ENCODE peak calls at places on chromosomes 5 and 9, in six cellular contexts. T, A, B, K, M and F are unnamed samples.

GRCh38 chr9:108956098-108956533 is 21.9 kb downstream of the ABITRAM start:
- DNase-seq in T (no peak), A (no peak), B (no peak), K (no peak), M (no peak), F (no peak)

GRCh38 chr9:31334837-31335528 is 1049.5 kb upstream of the ACO1 start:
- DNase-seq in T (no peak), A (no peak), B (no peak), K (no peak), M (no peak), F (no peak)

GRCh38 chr5:178670486-178670885 is 43.6 kb upstream of the CLK4 start:
- DNase-seq in T (no peak), A (no peak), B (no peak), K (no peak), M (no peak), F (no peak)

GRCh38 chr5:163815240-163815791 is 309.9 kb downstream of the MAT2B start:
- DNase-seq in T (peak; percentile 9), A (no peak), B (no peak), K (no peak), M (no peak), F (no peak)

GRCh38 chr5:72556351-72557146 is 49.3 kb upstream of the ZNF366 start:
- DNase-seq in T (peak; percentile 56), A (peak; percentile 92), B (peak; percentile 87), K (peak; percentile 90), M (peak; percentile 45), F (peak; percentile 69)

GRCh38 chr9:136582977-136583735 is 37.3 kb upstream of the NOTCH1 start:
- DNase-seq in T (no peak), A (no peak), B (no peak), K (no peak), M (no peak), F (no peak)

GRCh38 chr9:135116892-135117680 is 29.6 kb downstream of the OLFM1 start:
- DNase-seq in T (no peak), A (no peak), B (no peak), K (no peak), M (no peak), F (no peak)

GRCh38 chr5:157743163-157744054 is at the start of gene LSM11:
- DNase-seq in T (peak; percentile 72), A (peak; percentile 92), B (peak; percentile 96), K (peak; percentile 94), M (peak; percentile 90), F (peak; percentile 90)

GRCh38 chr5:68447121-68447520 is 231.6 kb downstream of the PIK3R1 start:
- DNase-seq in T (no peak), A (no peak), B (no peak), K (no peak), M (no peak), F (no peak)

GRCh38 chr5:73448072-73448432 is 525 bp downstream of the FOXD1 start:
- DNase-seq in T (no peak), A (peak; percentile 51), B (no peak), K (no peak), M (no peak), F (no peak)

GRCh38 chr9:33297455-33297854 is 7.1 kb downstream of the NFX1 start:
- DNase-seq in T (no peak), A (no peak), B (no peak), K (no peak), M (peak; percentile 75), F (peak; percentile 55)

GRCh38 chr5:86979801-86980510 is 287.7 kb upstream of the RASA1 start:
- DNase-seq in T (peak; percentile 71), A (peak; percentile 6), B (no peak), K (no peak), M (no peak), F (no peak)

GRCh38 chr5:133846478-133847226 is 121.8 kb downstream of the C5orf15 start:
- DNase-seq in T (no peak), A (no peak), B (peak; percentile 30), K (no peak), M (no peak), F (no peak)

GRCh38 chr5:141641634-141642278 is 5.0 kb downstream of the RELL2 start:
- DNase-seq in T (peak; percentile 61), A (peak; percentile 40), B (no peak), K (peak; percentile 62), M (no peak), F (no peak)

GRCh38 chr9:108166509-108166908 is 676.9 kb upstream of the KLF4 start:
- DNase-seq in T (no peak), A (no peak), B (no peak), K (peak; percentile 39), M (no peak), F (no peak)

GRCh38 chr5:135120951-135121350 is 86.9 kb upstream of the PITX1 start:
- DNase-seq in T (no peak), A (peak; percentile 60), B (peak; percentile 51), K (no peak), M (no peak), F (no peak)

GRCh38 chr5:139696894-139697658 is 48.9 kb downstream of the CXXC5 start:
- DNase-seq in T (peak; percentile 91), A (peak; percentile 87), B (peak; percentile 84), K (peak; percentile 94), M (peak; percentile 66), F (peak; percentile 49)

GRCh38 chr9:114738581-114739316 is 56.8 kb upstream of the TEX48 start:
- DNase-seq in T (peak; percentile 89), A (peak; percentile 87), B (peak; percentile 72), K (peak; percentile 84), M (peak; percentile 81), F (no peak)

GRCh38 chr9:115640887-115641286 is 512.7 kb upstream of the PAPPA start:
- DNase-seq in T (peak; percentile 87), A (no peak), B (no peak), K (no peak), M (no peak), F (no peak)

GRCh38 chr5:146710348-146710747 is 168.2 kb downstream of the PPP2R2B start:
- DNase-seq in T (no peak), A (no peak), B (no peak), K (no peak), M (no peak), F (no peak)

GRCh38 chr9:79263666-79264460 is 307.9 kb upstream of the TLE4 start:
- DNase-seq in T (peak; percentile 61), A (no peak), B (no peak), K (no peak), M (no peak), F (no peak)

GRCh38 chr5:61784337-61784736 is 452.3 kb downstream of the ZSWIM6 start:
- DNase-seq in T (no peak), A (no peak), B (no peak), K (no peak), M (no peak), F (no peak)

GRCh38 chr5:173721259-173722232 is 105.1 kb upstream of the BOD1 start:
- DNase-seq in T (no peak), A (no peak), B (no peak), K (no peak), M (no peak), F (no peak)

GRCh38 chr9:138023394-138024124 is 146.0 kb downstream of the CACNA1B start:
- DNase-seq in T (no peak), A (peak; percentile 62), B (peak; percentile 52), K (no peak), M (no peak), F (no peak)

GRCh38 chr5:134175874-134176522 is 752 bp downstream of the SKP1 start:
- DNase-seq in T (peak; percentile 25), A (peak; percentile 42), B (no peak), K (no peak), M (peak; percentile 32), F (no peak)

GRCh38 chr9:36150529-36151305 is 14.2 kb downstream of the GLIPR2 start:
- DNase-seq in T (peak; percentile 54), A (no peak), B (no peak), K (no peak), M (no peak), F (no peak)

GRCh38 chr9:68970150-68970549 is 43.8 kb downstream of the PRKACG start:
- DNase-seq in T (no peak), A (no peak), B (no peak), K (no peak), M (peak; percentile 85), F (no peak)

GRCh38 chr9:93644397-93645088 is 68.2 kb downstream of the PHF2 start:
- DNase-seq in T (no peak), A (no peak), B (peak; percentile 37), K (no peak), M (no peak), F (no peak)

GRCh38 chr9:70924380-70924779 is 197.0 kb downstream of the TRPM3 start:
- DNase-seq in T (peak; percentile 65), A (no peak), B (no peak), K (no peak), M (no peak), F (no peak)

GRCh38 chr5:1014346-1014745 is 5.7 kb downstream of the NKD2 start:
- DNase-seq in T (no peak), A (no peak), B (no peak), K (no peak), M (no peak), F (no peak)
- H3K27me3 ChIP-seq in T (peaks cover 49% of the 10 kb centered on the region), A (peaks cover 15% of the 10 kb centered on the region), B (peaks cover 24% of the 10 kb centered on the region), K (peaks cover 13% of the 10 kb centered on the region), M (peaks cover 21% of the 10 kb centered on the region), F (no peaks in the 10 kb centered on the region)

GRCh38 chr9:132729235-132729890 is 59.1 kb downstream of the GTF3C4 start:
- DNase-seq in T (no peak), A (no peak), B (no peak), K (no peak), M (no peak), F (no peak)

GRCh38 chr9:132731230-132731629 is 61.0 kb downstream of the GTF3C4 start:
- DNase-seq in T (no peak), A (no peak), B (no peak), K (no peak), M (peak; percentile 38), F (no peak)

GRCh38 chr9:132733133-132733815 is 63.0 kb downstream of the GTF3C4 start:
- DNase-seq in T (no peak), A (no peak), B (no peak), K (no peak), M (no peak), F (no peak)

GRCh38 chr9:132730054-132731033 is 60.1 kb downstream of the GTF3C4 start:
- DNase-seq in T (no peak), A (no peak), B (no peak), K (no peak), M (no peak), F (no peak)

GRCh38 chr9:132732326-132732725 is 62.1 kb downstream of the GTF3C4 start:
- DNase-seq in T (no peak), A (no peak), B (no peak), K (no peak), M (no peak), F (no peak)
- H3K27me3 ChIP-seq in T (peaks cover 34% of the 10 kb centered on the region), A (no peaks in the 10 kb centered on the region), B (no peaks in the 10 kb centered on the region), K (no peaks in the 10 kb centered on the region), M (no peaks in the 10 kb centered on the region), F (no peaks in the 10 kb centered on the region)

DNA sequence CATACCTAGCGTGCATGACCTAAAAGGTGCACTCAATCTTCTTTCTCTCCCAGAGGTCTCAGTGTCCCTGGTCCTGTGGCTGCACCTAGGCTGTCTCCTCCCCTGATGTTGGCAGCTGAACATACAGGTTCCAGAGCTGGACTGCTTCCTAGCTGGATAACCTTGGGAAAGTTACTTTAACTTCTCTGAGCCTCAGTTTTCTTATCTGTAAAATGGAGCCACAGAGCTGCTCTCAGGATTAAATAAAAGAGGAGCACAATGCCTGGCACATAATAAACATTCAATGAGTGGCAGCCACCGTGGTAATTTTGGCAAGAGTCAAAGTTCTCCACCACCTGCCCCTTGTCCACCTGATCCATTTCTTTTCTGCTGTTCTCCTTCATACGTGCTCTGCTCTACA is 14.0 kb downstream of the MORN5 start:
- DNase-seq in T (no peak), A (no peak), B (no peak), K (no peak), M (no peak), F (no peak)
- H3K27me3 ChIP-seq in T (peaks cover 49% of the 10 kb centered on the region), A (no peaks in the 10 kb centered on the region), B (peaks cover 12% of the 10 kb centered on the region), K (no peaks in the 10 kb centered on the region), M (no peaks in the 10 kb centered on the region), F (peaks cover 3% of the 10 kb centered on the region)

GRCh38 chr5:137665678-137666077 is 70.2 kb downstream of the KLHL3 start:
- DNase-seq in T (no peak), A (no peak), B (no peak), K (no peak), M (no peak), F (no peak)
- H3K27me3 ChIP-seq in T (no peaks in the 10 kb centered on the region), A (no peaks in the 10 kb centered on the region), B (no peaks in the 10 kb centered on the region), K (no peaks in the 10 kb centered on the region), M (no peaks in the 10 kb centered on the region), F (no peaks in the 10 kb centered on the region)